ENCODE peak calls at places on chromosomes 11 and 22, in eight cellular contexts. One of them, this sample, is unnamed.
A peak's percentile ranks its signal among the peaks of the same experiment; 100 is the strongest.

GRCh38 chr11:3815882-3816281 is 7.5 kb downstream of the PGAP2 start:
- DNase-seq in kidney: no peak
- DNase-seq in AG20443: no peak
- DNase-seq in endothelial cell: no peak
- DNase-seq in NT2/D1: no peak
- DNase-seq in HT-29: no peak
- DNase-seq in naive B cell: no peak
- DNase-seq in Kasumi-1: no peak
- DNase-seq in this sample: no peak

GRCh38 chr11:62922653-62923371 is 1.6 kb upstream of the CHRM1 start:
- DNase-seq in kidney: peak; percentile 73
- DNase-seq in AG20443: peak; percentile 54
- DNase-seq in endothelial cell: peak; percentile 54
- DNase-seq in NT2/D1: no peak
- DNase-seq in HT-29: no peak
- DNase-seq in naive B cell: no peak
- DNase-seq in Kasumi-1: no peak
- DNase-seq in this sample: no peak

GRCh38 chr11:44203270-44204043 is 106.5 kb downstream of the ALX4 start:
- DNase-seq in kidney: no peak
- DNase-seq in AG20443: no peak
- DNase-seq in endothelial cell: no peak
- DNase-seq in NT2/D1: no peak
- DNase-seq in HT-29: no peak
- DNase-seq in naive B cell: no peak
- DNase-seq in Kasumi-1: no peak
- DNase-seq in this sample: no peak

GRCh38 chr22:27980424-27981148 is 61.5 kb upstream of the PITPNB start:
- DNase-seq in kidney: no peak
- DNase-seq in AG20443: no peak
- DNase-seq in endothelial cell: no peak
- DNase-seq in NT2/D1: peak; percentile 16
- DNase-seq in HT-29: no peak
- DNase-seq in naive B cell: no peak
- DNase-seq in Kasumi-1: no peak
- DNase-seq in this sample: no peak

GRCh38 chr11:60870276-60870675 is 2.9 kb downstream of the ZP1 start:
- DNase-seq in kidney: no peak
- DNase-seq in AG20443: no peak
- DNase-seq in endothelial cell: no peak
- DNase-seq in NT2/D1: no peak
- DNase-seq in HT-29: no peak
- DNase-seq in naive B cell: no peak
- DNase-seq in Kasumi-1: no peak
- DNase-seq in this sample: no peak

GRCh38 chr22:39472570-39473556 is 16.1 kb downstream of the MGAT3 start:
- DNase-seq in kidney: no peak
- DNase-seq in AG20443: no peak
- DNase-seq in endothelial cell: no peak
- DNase-seq in NT2/D1: no peak
- DNase-seq in HT-29: peak; percentile 52
- DNase-seq in naive B cell: peak; percentile 27
- DNase-seq in Kasumi-1: no peak
- DNase-seq in this sample: peak; percentile 75

GRCh38 chr11:48006301-48006992 is 26.1 kb downstream of the PTPRJ start:
- DNase-seq in kidney: no peak
- DNase-seq in AG20443: peak; percentile 80
- DNase-seq in endothelial cell: no peak
- DNase-seq in NT2/D1: no peak
- DNase-seq in HT-29: no peak
- DNase-seq in naive B cell: no peak
- DNase-seq in Kasumi-1: no peak
- DNase-seq in this sample: no peak

GRCh38 chr11:416757-417621 is 2.2 kb upstream of the SIGIRR start:
- DNase-seq in kidney: peak; percentile 89
- DNase-seq in AG20443: peak; percentile 68
- DNase-seq in endothelial cell: no peak
- DNase-seq in NT2/D1: no peak
- DNase-seq in HT-29: peak; percentile 93
- DNase-seq in naive B cell: peak; percentile 37
- DNase-seq in Kasumi-1: peak; percentile 38
- DNase-seq in this sample: peak; percentile 87

GRCh38 chr22:28812491-28812890 is 12.1 kb upstream of the XBP1 start:
- DNase-seq in kidney: peak; percentile 16
- DNase-seq in AG20443: no peak
- DNase-seq in endothelial cell: no peak
- DNase-seq in NT2/D1: no peak
- DNase-seq in HT-29: no peak
- DNase-seq in naive B cell: no peak
- DNase-seq in Kasumi-1: no peak
- DNase-seq in this sample: no peak

GRCh38 chr11:7671347-7671746 is 2.0 kb downstream of the CYB5R2 start:
- DNase-seq in kidney: no peak
- DNase-seq in AG20443: no peak
- DNase-seq in endothelial cell: no peak
- DNase-seq in NT2/D1: no peak
- DNase-seq in HT-29: no peak
- DNase-seq in naive B cell: no peak
- DNase-seq in Kasumi-1: no peak
- DNase-seq in this sample: peak; percentile 67

GRCh38 chr11:100861221-100861620 is 174.1 kb downstream of the ARHGAP42 start:
- DNase-seq in kidney: no peak
- DNase-seq in AG20443: no peak
- DNase-seq in endothelial cell: no peak
- DNase-seq in NT2/D1: no peak
- DNase-seq in HT-29: peak; percentile 48
- DNase-seq in naive B cell: no peak
- DNase-seq in Kasumi-1: no peak
- DNase-seq in this sample: peak; percentile 18